ENCODE peak calls at places on chromosomes 13 and 19, in ten cellular contexts. One of them, this sample, is unnamed.

GRCh38 chr19:47389150-47389556 is 30.2 kb downstream of the MEIS3 start:
- DNase-seq in bronchial epithelial cell: no peak
- DNase-seq in psoas muscle: no peak
- DNase-seq in cardiac muscle cell: no peak
- DNase-seq in epithelial cell of proximal tubule: no peak
- DNase-seq in adipocyte: no peak
- DNase-seq in PC-9: peak
- DNase-seq in cardiac fibroblast: peak
- DNase-seq in mucosa of descending colon: no peak
- DNase-seq in CD4-positive, alpha-beta memory T cell: no peak
- DNase-seq in this sample: peak

GRCh38 chr19:32418155-32418554 is 12.6 kb downstream of the DPY19L3 start:
- DNase-seq in bronchial epithelial cell: no peak
- DNase-seq in psoas muscle: no peak
- DNase-seq in cardiac muscle cell: no peak
- DNase-seq in epithelial cell of proximal tubule: no peak
- DNase-seq in adipocyte: no peak
- DNase-seq in PC-9: no peak
- DNase-seq in cardiac fibroblast: no peak
- DNase-seq in mucosa of descending colon: no peak
- DNase-seq in CD4-positive, alpha-beta memory T cell: no peak
- DNase-seq in this sample: no peak

GRCh38 chr19:56269348-56269747 is 3.2 kb upstream of the EDDM13 start:
- DNase-seq in bronchial epithelial cell: no peak
- DNase-seq in psoas muscle: no peak
- DNase-seq in cardiac muscle cell: no peak
- DNase-seq in epithelial cell of proximal tubule: no peak
- DNase-seq in adipocyte: no peak
- DNase-seq in PC-9: no peak
- DNase-seq in cardiac fibroblast: no peak
- DNase-seq in mucosa of descending colon: no peak
- DNase-seq in CD4-positive, alpha-beta memory T cell: no peak
- DNase-seq in this sample: no peak

GRCh38 chr19:46732172-46732938 is 13.5 kb upstream of the FKRP start:
- DNase-seq in bronchial epithelial cell: no peak
- DNase-seq in psoas muscle: no peak
- DNase-seq in cardiac muscle cell: no peak
- DNase-seq in epithelial cell of proximal tubule: no peak
- DNase-seq in adipocyte: no peak
- DNase-seq in PC-9: no peak
- DNase-seq in cardiac fibroblast: no peak
- DNase-seq in mucosa of descending colon: no peak
- DNase-seq in CD4-positive, alpha-beta memory T cell: no peak
- DNase-seq in this sample: no peak

GRCh38 chr13:75135325-75135825 is 346.6 kb downstream of the TBC1D4 start:
- DNase-seq in bronchial epithelial cell: peak
- DNase-seq in psoas muscle: no peak
- DNase-seq in cardiac muscle cell: no peak
- DNase-seq in epithelial cell of proximal tubule: no peak
- DNase-seq in adipocyte: peak
- DNase-seq in PC-9: no peak
- DNase-seq in cardiac fibroblast: peak
- DNase-seq in mucosa of descending colon: no peak
- DNase-seq in CD4-positive, alpha-beta memory T cell: no peak
- DNase-seq in this sample: peak

GRCh38 chr13:37995052-37995451 is 125.5 kb upstream of the TRPC4 start:
- DNase-seq in bronchial epithelial cell: no peak
- DNase-seq in psoas muscle: no peak
- DNase-seq in cardiac muscle cell: no peak
- DNase-seq in epithelial cell of proximal tubule: no peak
- DNase-seq in adipocyte: peak
- DNase-seq in PC-9: no peak
- DNase-seq in cardiac fibroblast: peak
- DNase-seq in mucosa of descending colon: no peak
- DNase-seq in CD4-positive, alpha-beta memory T cell: no peak
- DNase-seq in this sample: no peak

GRCh38 chr13:26067601-26068000 is 15.8 kb upstream of the SHISA2 start:
- DNase-seq in bronchial epithelial cell: no peak
- DNase-seq in psoas muscle: no peak
- DNase-seq in cardiac muscle cell: no peak
- DNase-seq in epithelial cell of proximal tubule: no peak
- DNase-seq in adipocyte: peak
- DNase-seq in PC-9: peak
- DNase-seq in cardiac fibroblast: no peak
- DNase-seq in mucosa of descending colon: no peak
- DNase-seq in CD4-positive, alpha-beta memory T cell: no peak
- DNase-seq in this sample: no peak

GRCh38 chr19:7888145-7888825 is at the start of gene LRRC8E:
- DNase-seq in bronchial epithelial cell: peak
- DNase-seq in psoas muscle: no peak
- DNase-seq in cardiac muscle cell: peak
- DNase-seq in epithelial cell of proximal tubule: no peak
- DNase-seq in adipocyte: peak
- DNase-seq in PC-9: peak
- DNase-seq in cardiac fibroblast: peak
- DNase-seq in mucosa of descending colon: peak
- DNase-seq in CD4-positive, alpha-beta memory T cell: no peak
- DNase-seq in this sample: peak

GRCh38 chr19:13302521-13303270 is 152.5 kb downstream of the IER2 start:
- DNase-seq in bronchial epithelial cell: no peak
- DNase-seq in psoas muscle: no peak
- DNase-seq in cardiac muscle cell: no peak
- DNase-seq in epithelial cell of proximal tubule: no peak
- DNase-seq in adipocyte: no peak
- DNase-seq in PC-9: no peak
- DNase-seq in cardiac fibroblast: no peak
- DNase-seq in mucosa of descending colon: no peak
- DNase-seq in CD4-positive, alpha-beta memory T cell: no peak
- DNase-seq in this sample: no peak

GRCh38 chr19:49808762-49809154 is 4.3 kb downstream of the FUZ start:
- DNase-seq in bronchial epithelial cell: peak
- DNase-seq in psoas muscle: peak
- DNase-seq in cardiac muscle cell: peak
- DNase-seq in epithelial cell of proximal tubule: no peak
- DNase-seq in adipocyte: peak
- DNase-seq in PC-9: peak
- DNase-seq in cardiac fibroblast: peak
- DNase-seq in mucosa of descending colon: peak
- DNase-seq in CD4-positive, alpha-beta memory T cell: peak
- DNase-seq in this sample: peak

GRCh38 chr13:30928971-30929370 is 3.5 kb upstream of the TEX26 start:
- DNase-seq in bronchial epithelial cell: peak
- DNase-seq in psoas muscle: no peak
- DNase-seq in cardiac muscle cell: no peak
- DNase-seq in epithelial cell of proximal tubule: peak
- DNase-seq in adipocyte: no peak
- DNase-seq in PC-9: no peak
- DNase-seq in cardiac fibroblast: no peak
- DNase-seq in mucosa of descending colon: no peak
- DNase-seq in CD4-positive, alpha-beta memory T cell: no peak
- DNase-seq in this sample: peak

GRCh38 chr13:102312841-102313240 is 89.0 kb downstream of the FGF14 start:
- DNase-seq in bronchial epithelial cell: no peak
- DNase-seq in psoas muscle: no peak
- DNase-seq in cardiac muscle cell: no peak
- DNase-seq in epithelial cell of proximal tubule: no peak
- DNase-seq in adipocyte: no peak
- DNase-seq in PC-9: no peak
- DNase-seq in cardiac fibroblast: no peak
- DNase-seq in mucosa of descending colon: no peak
- DNase-seq in CD4-positive, alpha-beta memory T cell: no peak
- DNase-seq in this sample: no peak

GRCh38 chr19:11405846-11406643 is 13.1 kb downstream of the RGL3 start:
- DNase-seq in bronchial epithelial cell: no peak
- DNase-seq in psoas muscle: no peak
- DNase-seq in cardiac muscle cell: no peak
- DNase-seq in epithelial cell of proximal tubule: no peak
- DNase-seq in adipocyte: no peak
- DNase-seq in PC-9: no peak
- DNase-seq in cardiac fibroblast: no peak
- DNase-seq in mucosa of descending colon: no peak
- DNase-seq in CD4-positive, alpha-beta memory T cell: no peak
- DNase-seq in this sample: no peak

GRCh38 chr13:27619093-27619705 is 1.1 kb downstream of the LNX2 start:
- DNase-seq in bronchial epithelial cell: peak
- DNase-seq in psoas muscle: no peak
- DNase-seq in cardiac muscle cell: no peak
- DNase-seq in epithelial cell of proximal tubule: no peak
- DNase-seq in adipocyte: peak
- DNase-seq in PC-9: no peak
- DNase-seq in cardiac fibroblast: peak
- DNase-seq in mucosa of descending colon: no peak
- DNase-seq in CD4-positive, alpha-beta memory T cell: no peak
- DNase-seq in this sample: peak

GRCh38 chr13:110185696-110186095 is 121.3 kb downstream of the COL4A1 start:
- DNase-seq in bronchial epithelial cell: no peak
- DNase-seq in psoas muscle: no peak
- DNase-seq in cardiac muscle cell: no peak
- DNase-seq in epithelial cell of proximal tubule: no peak
- DNase-seq in adipocyte: no peak
- DNase-seq in PC-9: no peak
- DNase-seq in cardiac fibroblast: no peak
- DNase-seq in mucosa of descending colon: no peak
- DNase-seq in CD4-positive, alpha-beta memory T cell: no peak
- DNase-seq in this sample: no peak

DNA sequence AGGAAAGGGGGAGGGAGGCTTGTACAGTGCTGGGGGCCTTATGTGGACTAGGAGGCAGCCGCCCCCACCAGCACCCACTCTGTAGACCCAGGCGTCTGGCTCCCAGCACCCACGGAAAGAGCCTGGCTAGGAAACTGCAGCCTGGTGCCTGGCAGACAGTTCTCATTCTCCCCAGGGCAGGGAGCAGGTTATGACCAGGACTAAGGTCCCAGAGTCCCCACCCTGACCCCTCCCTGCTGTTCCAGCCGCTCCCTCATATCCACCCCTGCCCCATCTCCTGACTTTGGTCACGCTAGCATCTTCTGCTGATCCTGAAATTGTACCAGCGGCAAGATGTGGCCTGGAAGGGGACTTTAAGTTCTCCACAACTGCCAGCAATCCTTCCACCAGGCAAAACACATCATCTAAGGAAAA is at the start of gene FXYD3:
- DNase-seq in bronchial epithelial cell: peak
- DNase-seq in psoas muscle: no peak
- DNase-seq in cardiac muscle cell: no peak
- DNase-seq in epithelial cell of proximal tubule: no peak
- DNase-seq in adipocyte: no peak
- DNase-seq in PC-9: peak
- DNase-seq in cardiac fibroblast: no peak
- DNase-seq in mucosa of descending colon: peak
- DNase-seq in CD4-positive, alpha-beta memory T cell: no peak
- DNase-seq in this sample: peak
- H3K4me3 ChIP-seq in bronchial epithelial cell: peak
- H3K4me3 ChIP-seq in psoas muscle: peak
- H3K4me3 ChIP-seq in cardiac muscle cell: peak
- H3K4me3 ChIP-seq in epithelial cell of proximal tubule: no peak
- H3K4me3 ChIP-seq in adipocyte: peak
- H3K4me3 ChIP-seq in PC-9: peak
- H3K4me3 ChIP-seq in cardiac fibroblast: no peak
- H3K4me3 ChIP-seq in mucosa of descending colon: peak
- H3K4me3 ChIP-seq in CD4-positive, alpha-beta memory T cell: no peak
- H3K4me3 ChIP-seq in this sample: peak

GRCh38 chr19:6533746-6534418 is 3.1 kb downstream of the TNFSF9 start:
- DNase-seq in bronchial epithelial cell: no peak
- DNase-seq in psoas muscle: no peak
- DNase-seq in cardiac muscle cell: no peak
- DNase-seq in epithelial cell of proximal tubule: no peak
- DNase-seq in adipocyte: no peak
- DNase-seq in PC-9: no peak
- DNase-seq in cardiac fibroblast: no peak
- DNase-seq in mucosa of descending colon: peak
- DNase-seq in CD4-positive, alpha-beta memory T cell: no peak
- DNase-seq in this sample: peak

GRCh38 chr19:6533000-6533328 is 2.1 kb downstream of the TNFSF9 start:
- DNase-seq in bronchial epithelial cell: no peak
- DNase-seq in psoas muscle: no peak
- DNase-seq in cardiac muscle cell: no peak
- DNase-seq in epithelial cell of proximal tubule: no peak
- DNase-seq in adipocyte: no peak
- DNase-seq in PC-9: no peak
- DNase-seq in cardiac fibroblast: no peak
- DNase-seq in mucosa of descending colon: no peak
- DNase-seq in CD4-positive, alpha-beta memory T cell: no peak
- DNase-seq in this sample: no peak

GRCh38 chr19:6531956-6532243 is 1.1 kb downstream of the TNFSF9 start:
- DNase-seq in bronchial epithelial cell: no peak
- DNase-seq in psoas muscle: no peak
- DNase-seq in cardiac muscle cell: no peak
- DNase-seq in epithelial cell of proximal tubule: no peak
- DNase-seq in adipocyte: no peak
- DNase-seq in PC-9: no peak
- DNase-seq in cardiac fibroblast: no peak
- DNase-seq in mucosa of descending colon: no peak
- DNase-seq in CD4-positive, alpha-beta memory T cell: no peak
- DNase-seq in this sample: no peak

GRCh38 chr19:6531163-6531955 is 533 bp downstream of the TNFSF9 start:
- DNase-seq in bronchial epithelial cell: no peak
- DNase-seq in psoas muscle: no peak
- DNase-seq in cardiac muscle cell: no peak
- DNase-seq in epithelial cell of proximal tubule: no peak
- DNase-seq in adipocyte: no peak
- DNase-seq in PC-9: no peak
- DNase-seq in cardiac fibroblast: no peak
- DNase-seq in mucosa of descending colon: peak
- DNase-seq in CD4-positive, alpha-beta memory T cell: no peak
- DNase-seq in this sample: no peak

GRCh38 chr19:6532244-6532999 is 1.6 kb downstream of the TNFSF9 start:
- DNase-seq in bronchial epithelial cell: no peak
- DNase-seq in psoas muscle: no peak
- DNase-seq in cardiac muscle cell: no peak
- DNase-seq in epithelial cell of proximal tubule: no peak
- DNase-seq in adipocyte: no peak
- DNase-seq in PC-9: no peak
- DNase-seq in cardiac fibroblast: no peak
- DNase-seq in mucosa of descending colon: peak
- DNase-seq in CD4-positive, alpha-beta memory T cell: no peak
- DNase-seq in this sample: peak
- H3K4me3 ChIP-seq in bronchial epithelial cell: peak
- H3K4me3 ChIP-seq in psoas muscle: peak
- H3K4me3 ChIP-seq in cardiac muscle cell: no peak
- H3K4me3 ChIP-seq in epithelial cell of proximal tubule: peak
- H3K4me3 ChIP-seq in adipocyte: peak
- H3K4me3 ChIP-seq in PC-9: peak
- H3K4me3 ChIP-seq in cardiac fibroblast: no peak
- H3K4me3 ChIP-seq in mucosa of descending colon: no peak
- H3K4me3 ChIP-seq in CD4-positive, alpha-beta memory T cell: peak
- H3K4me3 ChIP-seq in this sample: peak

GRCh38 chr19:55146078-55146647 is 2.8 kb downstream of the TNNT1 start:
- DNase-seq in bronchial epithelial cell: no peak
- DNase-seq in psoas muscle: no peak
- DNase-seq in cardiac muscle cell: no peak
- DNase-seq in epithelial cell of proximal tubule: no peak
- DNase-seq in adipocyte: peak
- DNase-seq in PC-9: peak
- DNase-seq in cardiac fibroblast: no peak
- DNase-seq in mucosa of descending colon: no peak
- DNase-seq in CD4-positive, alpha-beta memory T cell: no peak
- DNase-seq in this sample: peak
- H3K4me3 ChIP-seq in bronchial epithelial cell: peak
- H3K4me3 ChIP-seq in psoas muscle: peak
- H3K4me3 ChIP-seq in cardiac muscle cell: peak
- H3K4me3 ChIP-seq in epithelial cell of proximal tubule: peak
- H3K4me3 ChIP-seq in adipocyte: no peak
- H3K4me3 ChIP-seq in PC-9: peak
- H3K4me3 ChIP-seq in cardiac fibroblast: no peak
- H3K4me3 ChIP-seq in mucosa of descending colon: no peak
- H3K4me3 ChIP-seq in CD4-positive, alpha-beta memory T cell: no peak
- H3K4me3 ChIP-seq in this sample: peak

GRCh38 chr13:20714161-20714560 is 10.7 kb downstream of the IL17D start:
- DNase-seq in bronchial epithelial cell: no peak
- DNase-seq in psoas muscle: no peak
- DNase-seq in cardiac muscle cell: no peak
- DNase-seq in epithelial cell of proximal tubule: no peak
- DNase-seq in adipocyte: peak
- DNase-seq in PC-9: no peak
- DNase-seq in cardiac fibroblast: no peak
- DNase-seq in mucosa of descending colon: no peak
- DNase-seq in CD4-positive, alpha-beta memory T cell: no peak
- DNase-seq in this sample: no peak
- H3K4me3 ChIP-seq in bronchial epithelial cell: no peak
- H3K4me3 ChIP-seq in psoas muscle: peak
- H3K4me3 ChIP-seq in cardiac muscle cell: no peak
- H3K4me3 ChIP-seq in epithelial cell of proximal tubule: no peak
- H3K4me3 ChIP-seq in adipocyte: peak
- H3K4me3 ChIP-seq in PC-9: no peak
- H3K4me3 ChIP-seq in cardiac fibroblast: no peak
- H3K4me3 ChIP-seq in mucosa of descending colon: no peak
- H3K4me3 ChIP-seq in CD4-positive, alpha-beta memory T cell: no peak
- H3K4me3 ChIP-seq in this sample: no peak